ENCODE peak calls at places on chromosome 20, in nine cellular contexts. Z is stimulated activated CD4-positive, alpha-beta T cell treated with anti-CD3 and anti-CD28 coated beads, TNF-alpha, amount 100 ng/mL, for 1 hour; F is RWPE1; E is Kasumi-1; W is Right ventricle myocardium superior; H is activated CD4-positive, alpha-beta T cell treated with anti-CD3 and anti-CD28 coated beads, Interleukin-2, amount 50 U/mL, for 4 hours; P is DMS 273 treated with DMSO at 0.1 percent for 48 hours; D is activated CD8-positive, alpha-beta memory T cell treated with anti-CD3 and anti-CD28 coated beads for 48 hours; T is T-helper 9 cell. V is an unnamed sample.

GRCh38 chr20:63941282-63942060 is 14.7 kb downstream of the UCKL1 start:
- DNase-seq in Z (peak), F (peak), E (peak), W (peak), H (peak), P (no peak), D (no peak), T (peak), V (peak)

GRCh38 chr20:17568045-17568788 is 1.7 kb upstream of the DSTN start:
- DNase-seq in Z (no peak), F (no peak), E (no peak), W (no peak), H (no peak), P (no peak), D (no peak), T (no peak), V (peak)

GRCh38 chr20:9100721-9101120 is 31.8 kb downstream of the PLCB4 start:
- DNase-seq in Z (no peak), F (no peak), E (no peak), W (no peak), H (no peak), P (no peak), D (no peak), T (no peak), V (no peak)

GRCh38 chr20:17430515-17430914 is 100.7 kb downstream of the BFSP1 start:
- DNase-seq in Z (no peak), F (no peak), E (no peak), W (no peak), H (no peak), P (no peak), D (no peak), T (no peak), V (no peak)

GRCh38 chr20:59299961-59300340 is 460 bp upstream of the EDN3 start:
- DNase-seq in Z (no peak), F (no peak), E (no peak), W (no peak), H (no peak), P (no peak), D (no peak), T (no peak), V (peak)

GRCh38 chr20:54268941-54269340 is 61.1 kb downstream of the PFDN4 start:
- DNase-seq in Z (no peak), F (no peak), E (no peak), W (no peak), H (no peak), P (no peak), D (no peak), T (no peak), V (no peak)

GRCh38 chr20:51352790-51353189 is 189.7 kb downstream of the NFATC2 start:
- DNase-seq in Z (no peak), F (no peak), E (no peak), W (no peak), H (no peak), P (no peak), D (no peak), T (no peak), V (no peak)

GRCh38 chr20:61727761-61728160 is 337.9 kb downstream of the TAF4 start:
- DNase-seq in Z (no peak), F (no peak), E (no peak), W (peak), H (no peak), P (no peak), D (no peak), T (no peak), V (no peak)

GRCh38 chr20:3037654-3038053 is 5.8 kb upstream of the GNRH2 start:
- DNase-seq in Z (no peak), F (no peak), E (no peak), W (no peak), H (no peak), P (no peak), D (no peak), T (no peak), V (no peak)

GRCh38 chr20:37741055-37741454 is 47.2 kb downstream of the CTNNBL1 start:
- DNase-seq in Z (no peak), F (peak), E (no peak), W (no peak), H (no peak), P (no peak), D (no peak), T (no peak), V (no peak)

GRCh38 chr20:46419882-46420281 is 13.5 kb upstream of the ELMO2 start:
- DNase-seq in Z (no peak), F (no peak), E (no peak), W (no peak), H (no peak), P (no peak), D (no peak), T (no peak), V (no peak)

GRCh38 chr20:7285918-7286556 is 518.6 kb downstream of the BMP2 start:
- DNase-seq in Z (no peak), F (peak), E (peak), W (peak), H (no peak), P (peak), D (no peak), T (no peak), V (peak)

GRCh38 chr20:50151034-50151743 is 2.3 kb downstream of the PEDS1 start:
- DNase-seq in Z (no peak), F (peak), E (no peak), W (no peak), H (no peak), P (no peak), D (no peak), T (no peak), V (no peak)

GRCh38 chr20:46212876-46213275 is 94.8 kb downstream of the CD40 start:
- DNase-seq in Z (no peak), F (no peak), E (no peak), W (no peak), H (no peak), P (no peak), D (no peak), T (no peak), V (no peak)

GRCh38 chr20:41437836-41438235 is 71.2 kb upstream of the EMILIN3 start:
- DNase-seq in Z (no peak), F (no peak), E (no peak), W (no peak), H (no peak), P (no peak), D (no peak), T (no peak), V (no peak)

GRCh38 chr20:63106108-63106764 is 99.5 kb upstream of the BHLHE23 start:
- DNase-seq in Z (no peak), F (no peak), E (no peak), W (peak), H (no peak), P (no peak), D (no peak), T (no peak), V (no peak)

GRCh38 chr20:1087311-1087710 is 31.1 kb upstream of the PSMF1 start:
- DNase-seq in Z (no peak), F (no peak), E (no peak), W (no peak), H (no peak), P (peak), D (no peak), T (no peak), V (peak)

GRCh38 chr20:11755071-11755881 is 162.4 kb upstream of the BTBD3 start:
- DNase-seq in Z (no peak), F (no peak), E (no peak), W (no peak), H (no peak), P (no peak), D (no peak), T (no peak), V (no peak)

GRCh38 chr20:11891827-11892521 is 25.7 kb upstream of the BTBD3 start:
- DNase-seq in Z (no peak), F (peak), E (peak), W (peak), H (no peak), P (peak), D (no peak), T (no peak), V (peak)

GRCh38 chr20:47354710-47355488 is 1.6 kb downstream of the ZMYND8 start:
- DNase-seq in Z (no peak), F (peak), E (peak), W (no peak), H (no peak), P (no peak), D (no peak), T (no peak), V (no peak)

GRCh38 chr20:37986063-37986858 is 47.0 kb downstream of the TTI1 start:
- DNase-seq in Z (no peak), F (no peak), E (no peak), W (no peak), H (no peak), P (no peak), D (no peak), T (no peak), V (no peak)

GRCh38 chr20:63472159-63472811 is at the start of gene KCNQ2:
- DNase-seq in Z (no peak), F (no peak), E (no peak), W (no peak), H (no peak), P (no peak), D (no peak), T (no peak), V (no peak)

GRCh38 chr20:20205141-20205861 is 153.0 kb downstream of the CFAP61 start:
- DNase-seq in Z (no peak), F (no peak), E (no peak), W (no peak), H (no peak), P (peak), D (no peak), T (no peak), V (no peak)

GRCh38 chr20:14685179-14685578 is 347.8 kb upstream of the FLRT3 start:
- DNase-seq in Z (no peak), F (no peak), E (no peak), W (no peak), H (no peak), P (no peak), D (no peak), T (no peak), V (no peak)

GRCh38 chr20:3924304-3925112 is 35.3 kb downstream of the PANK2 start:
- DNase-seq in Z (no peak), F (no peak), E (no peak), W (peak), H (no peak), P (no peak), D (no peak), T (no peak), V (no peak)

GRCh38 chr20:54431545-54431944 is 43.8 kb upstream of the DOK5 start:
- DNase-seq in Z (no peak), F (no peak), E (no peak), W (no peak), H (no peak), P (no peak), D (no peak), T (no peak), V (no peak)

GRCh38 chr20:19079536-19080299 is 132.7 kb upstream of the SLC24A3 start:
- DNase-seq in Z (no peak), F (no peak), E (no peak), W (no peak), H (no peak), P (no peak), D (no peak), T (no peak), V (no peak)

GRCh38 chr20:40687384-40688128 is 1.5 kb downstream of the MAFB start:
- DNase-seq in Z (no peak), F (peak), E (no peak), W (peak), H (no peak), P (no peak), D (no peak), T (no peak), V (peak)

GRCh38 chr20:52459150-52459549 is 267.6 kb upstream of the ZFP64 start:
- DNase-seq in Z (no peak), F (no peak), E (no peak), W (no peak), H (no peak), P (no peak), D (no peak), T (no peak), V (no peak)

GRCh38 chr20:5656136-5656535 is 94.1 kb upstream of the SHLD1 start:
- DNase-seq in Z (no peak), F (no peak), E (no peak), W (no peak), H (no peak), P (no peak), D (no peak), T (no peak), V (no peak)

GRCh38 chr20:49646126-49646525 is 67.6 kb downstream of the B4GALT5 start:
- DNase-seq in Z (no peak), F (no peak), E (no peak), W (no peak), H (no peak), P (no peak), D (no peak), T (no peak), V (no peak)

GRCh38 chr20:35145141-35145564 is 2.0 kb downstream of the EDEM2 start:
- DNase-seq in Z (no peak), F (peak), E (peak), W (no peak), H (no peak), P (peak), D (no peak), T (no peak), V (peak)

GRCh38 chr20:39849171-39849570 is 839.9 kb downstream of the MAFB start:
- DNase-seq in Z (no peak), F (no peak), E (no peak), W (no peak), H (no peak), P (no peak), D (no peak), T (no peak), V (no peak)

GRCh38 chr20:23145281-23145700 is 59.2 kb upstream of the CD93 start:
- DNase-seq in Z (no peak), F (no peak), E (no peak), W (no peak), H (no peak), P (no peak), D (no peak), T (no peak), V (no peak)

GRCh38 chr20:22686097-22686496 is 101.7 kb upstream of the FOXA2 start:
- DNase-seq in Z (no peak), F (peak), E (peak), W (peak), H (no peak), P (no peak), D (no peak), T (no peak), V (peak)

GRCh38 chr20:37071481-37071911 is 24.3 kb downstream of the RBL1 start:
- DNase-seq in Z (no peak), F (peak), E (peak), W (no peak), H (peak), P (no peak), D (no peak), T (no peak), V (no peak)

GRCh38 chr20:32761831-32762753 is at the start of gene DNMT3B:
- DNase-seq in Z (no peak), F (peak), E (peak), W (peak), H (peak), P (no peak), D (peak), T (peak), V (peak)